ENCODE peak calls at places on chromosomes 5 and 9, in seven cellular contexts. N is cardiac muscle cell, M is pancreas, J is left ventricle myocardium inferior, Y is GM06990, C is fibroblast of lung, E is osteocyte. H is an unnamed sample.

GRCh38 chr5:63053019-63053638 is 474.5 kb downstream of the LRRC70 start:
- DNase-seq in J (peak), N (no peak), C (no peak), M (peak), Y (no peak), E (no peak), H (no peak)

GRCh38 chr5:54742417-54742889 is 224.9 kb downstream of the SNX18 start:
- DNase-seq in C (peak), N (peak), E (no peak), Y (no peak), J (no peak), M (no peak), H (no peak)

GRCh38 chr9:81456431-81456970 is 232.8 kb downstream of the TLE1 start:
- DNase-seq in M (no peak), Y (no peak), C (peak), N (no peak), J (no peak), E (no peak), H (no peak)

GRCh38 chr9:99092643-99093491 is 12.0 kb upstream of the TGFBR1 start:
- DNase-seq in J (no peak), E (no peak), C (no peak), Y (no peak), N (no peak), M (no peak), H (no peak)

GRCh38 chr9:89408628-89409101 is 89.2 kb downstream of the SEMA4D start:
- DNase-seq in N (no peak), C (no peak), M (no peak), E (no peak), Y (peak), J (no peak), H (no peak)

GRCh38 chr5:24714757-24715156 is 70.0 kb upstream of the CDH10 start:
- DNase-seq in J (no peak), M (no peak), C (peak), N (no peak), Y (no peak), E (no peak), H (no peak)

GRCh38 chr5:54785729-54786548 is 199.5 kb downstream of the ESM1 start:
- DNase-seq in N (peak), J (peak), M (no peak), E (no peak), Y (peak), C (no peak), H (no peak)

GRCh38 chr5:145245354-145245753 is 589.8 kb downstream of the PRELID2 start:
- DNase-seq in N (peak), E (no peak), C (peak), J (no peak), Y (no peak), M (no peak), H (no peak)

GRCh38 chr5:158117467-158118165 is 258.7 kb upstream of the CLINT1 start:
- DNase-seq in E (no peak), M (no peak), J (no peak), Y (no peak), N (no peak), C (no peak), H (no peak)

GRCh38 chr5:63931841-63932240 is 30.4 kb downstream of the HTR1A start:
- DNase-seq in E (no peak), J (no peak), N (no peak), C (no peak), Y (no peak), M (no peak), H (peak)

GRCh38 chr5:165508286-165508685 is 2002.9 kb downstream of the MAT2B start:
- DNase-seq in Y (no peak), C (no peak), E (no peak), J (no peak), N (no peak), M (no peak), H (no peak)

GRCh38 chr5:153767221-153768218 is 271.2 kb downstream of the FAM114A2 start:
- DNase-seq in Y (no peak), E (peak), J (no peak), C (no peak), M (no peak), N (no peak), H (no peak)

GRCh38 chr5:169116961-169117461 is 183.9 kb downstream of the SLIT3 start:
- DNase-seq in E (no peak), N (no peak), M (no peak), J (no peak), C (no peak), Y (no peak), H (peak)
- TF ChIP-seq CTCF in E (peak), N (peak), M (no peak), J (peak), C (no peak), Y (no peak), H (no peak)

GRCh38 chr5:143036146-143036927 is 266.2 kb downstream of the ARHGAP26 start:
- DNase-seq in C (no peak), N (no peak), Y (no peak), M (no peak), J (no peak), E (no peak), H (no peak)
- TF ChIP-seq CTCF in C (no peak), N (no peak), Y (peak), M (no peak), J (no peak), E (no peak), H (no peak)

GRCh38 chr9:108377382-108377781 is 478.4 kb downstream of the ACTL7B start:
- DNase-seq in E (no peak), C (no peak), M (no peak), Y (no peak), N (no peak), J (no peak), H (no peak)
- TF ChIP-seq CTCF in E (no peak), C (no peak), M (no peak), Y (no peak), N (no peak), J (no peak), H (no peak)

GRCh38 chr9:122912671-122912963 is 506 bp downstream of the ZBTB6 start:
- DNase-seq in Y (no peak), M (no peak), C (no peak), E (no peak), N (no peak), J (no peak), H (no peak)
- TF ChIP-seq CTCF in Y (no peak), M (no peak), C (no peak), E (no peak), N (no peak), J (no peak), H (no peak)

GRCh38 chr9:5899292-5899691 is 8.6 kb downstream of the MLANA start:
- DNase-seq in Y (no peak), E (no peak), N (no peak), J (no peak), M (no peak), C (no peak), H (no peak)
- TF ChIP-seq CTCF in Y (no peak), E (peak), N (peak), J (no peak), M (no peak), C (no peak), H (no peak)

GRCh38 chr5:175873090-175873454 is 1.7 kb downstream of the CPLX2 start:
- DNase-seq in N (peak), E (no peak), J (no peak), M (no peak), Y (no peak), C (no peak), H (peak)
- TF ChIP-seq CTCF in N (peak), E (no peak), J (no peak), M (no peak), Y (peak), C (no peak), H (peak)

GRCh38 chr9:109182550-109182939 is 15.5 kb upstream of the FRRS1L start:
- DNase-seq in M (no peak), N (no peak), J (no peak), E (no peak), Y (no peak), C (no peak), H (no peak)

GRCh38 chr9:109179801-109180523 is 12.9 kb upstream of the FRRS1L start:
- DNase-seq in C (no peak), Y (no peak), N (no peak), E (no peak), J (peak), M (no peak), H (no peak)

GRCh38 chr9:109186857-109187256 is 19.8 kb upstream of the FRRS1L start:
- DNase-seq in J (no peak), Y (no peak), M (no peak), E (no peak), N (no peak), C (no peak), H (no peak)

GRCh38 chr9:109181284-109181683 is 14.2 kb upstream of the FRRS1L start:
- DNase-seq in C (no peak), M (no peak), N (no peak), E (no peak), J (no peak), Y (peak), H (no peak)

GRCh38 chr9:109182940-109183798 is 16.1 kb upstream of the FRRS1L start:
- DNase-seq in M (no peak), N (peak), E (no peak), J (no peak), C (peak), Y (peak), H (peak)
- TF ChIP-seq CTCF in M (peak), N (peak), E (peak), J (peak), C (peak), Y (peak), H (peak)

DNA sequence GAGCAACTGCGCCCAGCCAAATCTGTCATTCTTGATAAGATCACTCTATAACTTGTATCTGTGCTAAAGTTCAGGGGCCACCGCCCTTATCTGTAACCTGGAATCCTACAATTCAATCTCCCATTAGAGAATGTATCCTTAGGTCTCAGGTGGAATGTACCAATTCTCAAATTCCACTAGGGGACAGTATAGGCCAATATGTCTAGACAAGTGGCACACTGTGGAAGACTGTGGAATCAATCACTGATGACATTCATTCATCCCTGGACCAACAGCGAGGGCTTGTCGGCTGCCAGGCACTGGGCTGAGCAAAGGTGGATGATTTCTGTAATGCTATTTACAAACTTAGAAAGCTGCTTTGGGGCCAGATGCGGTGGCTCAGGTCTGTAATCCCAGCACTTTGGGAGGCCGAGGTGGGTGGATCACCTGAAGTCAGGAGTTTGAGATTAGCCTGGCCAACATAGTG is 28.7 kb upstream of the MEGF9 start:
- DNase-seq in J (no peak), M (no peak), E (no peak), Y (peak), N (peak), C (peak), H (no peak)
- TF ChIP-seq CTCF in J (peak), M (peak), E (peak), Y (peak), N (peak), C (peak), H (peak)

DNA sequence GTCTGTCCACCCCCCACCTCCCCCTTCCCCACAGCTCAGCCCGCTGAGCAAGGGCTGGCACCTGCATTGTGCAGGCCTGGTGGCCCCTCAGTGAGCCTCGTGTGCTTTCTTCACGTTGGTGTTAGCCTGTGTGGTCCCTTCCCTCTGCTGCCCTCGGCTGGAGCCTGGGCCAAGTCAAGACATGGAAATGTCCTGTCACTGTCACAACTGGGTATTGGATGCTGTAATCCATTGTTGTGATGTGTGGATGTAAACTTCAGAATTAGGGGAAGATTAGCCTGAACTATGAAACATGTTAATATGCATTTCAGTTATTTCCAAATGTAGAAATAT is 103.9 kb downstream of the TRIO start:
- DNase-seq in J (no peak), Y (no peak), E (no peak), N (no peak), C (no peak), M (no peak), H (no peak)
- TF ChIP-seq CTCF in J (no peak), Y (no peak), E (no peak), N (no peak), C (no peak), M (no peak), H (no peak)

H was measured in glutamatergic neuron.